ENCODE peak calls at places on chromosomes 12 and 14, in four cellular contexts. K, P, Z and B are unnamed samples.

GRCh38 chr12:24741216-24741615 is 207.7 kb downstream of the BCAT1 start:
- DNase-seq in P (no peak), Z (no peak), K (no peak), B (no peak)

GRCh38 chr12:11576104-11576503 is 73.4 kb upstream of the ETV6 start:
- DNase-seq in K (peak; percentile 48), P (no peak), Z (no peak), B (no peak)

GRCh38 chr12:5588231-5588995 is 156.5 kb downstream of the NTF3 start:
- DNase-seq in Z (no peak), P (no peak), K (peak; percentile 45), B (no peak)

GRCh38 chr14:93970589-93970966 is 5.8 kb downstream of the ASB2 start:
- DNase-seq in Z (no peak), K (no peak), P (peak; percentile 32), B (no peak)

GRCh38 chr14:73723799-73724621 is 9.8 kb upstream of the PNMA1 start:
- DNase-seq in P (peak; percentile 38), Z (no peak), K (peak; percentile 97), B (peak; percentile 68)

GRCh38 chr12:18583655-18584054 is 154.2 kb downstream of the PLCZ1 start:
- DNase-seq in Z (no peak), P (peak; percentile 24), K (no peak), B (no peak)

GRCh38 chr14:51653096-51653814 is 1.5 kb downstream of the FRMD6 start:
- DNase-seq in P (peak; percentile 53), K (peak; percentile 60), Z (peak; percentile 50), B (peak; percentile 53)

GRCh38 chr14:22822619-22823551 is 6.8 kb upstream of the MRPL52 start:
- DNase-seq in P (peak; percentile 96), Z (no peak), K (peak; percentile 86), B (peak; percentile 98)

GRCh38 chr12:65667932-65668331 is 156.4 kb upstream of the HMGA2 start:
- DNase-seq in P (no peak), Z (no peak), K (no peak), B (no peak)

GRCh38 chr12:8709124-8709830 is 11.5 kb downstream of the RIMKLB start:
- DNase-seq in P (no peak), Z (no peak), K (no peak), B (no peak)

GRCh38 chr12:10214131-10214876 is 1.6 kb downstream of the GABARAPL1 start:
- DNase-seq in P (peak; percentile 25), Z (no peak), K (peak; percentile 72), B (no peak)

GRCh38 chr14:59274991-59275391 is 86.5 kb downstream of the DAAM1 start:
- DNase-seq in K (no peak), Z (no peak), P (peak; percentile 47), B (no peak)

GRCh38 chr12:106759526-106760183 is 14.8 kb upstream of the RIC8B start:
- DNase-seq in P (no peak), Z (no peak), K (no peak), B (no peak)

GRCh38 chr14:65255583-65256443 is 153.5 kb upstream of the MAX start:
- DNase-seq in P (peak; percentile 63), K (no peak), Z (peak; percentile 77), B (peak; percentile 95)

GRCh38 chr12:12474471-12474928 is 88.2 kb downstream of the DUSP16 start:
- DNase-seq in Z (no peak), P (no peak), K (no peak), B (no peak)

GRCh38 chr14:100844082-100844408 is 18.1 kb downstream of the MEG3 start:
- DNase-seq in P (no peak), K (no peak), Z (peak; percentile 74), B (no peak)

GRCh38 chr12:70648831-70649230 is 11.6 kb upstream of the PTPRB start:
- DNase-seq in P (no peak), Z (no peak), K (peak; percentile 84), B (no peak)

GRCh38 chr14:85731198-85731597 is 201.3 kb downstream of the FLRT2 start:
- DNase-seq in P (no peak), Z (no peak), K (peak; percentile 64), B (no peak)

GRCh38 chr14:56244138-56244789 is 126.1 kb downstream of the PELI2 start:
- DNase-seq in K (peak; percentile 94), Z (no peak), P (no peak), B (no peak)

GRCh38 chr12:53966070-53966384 is 6.9 kb upstream of the HOXC11 start:
- DNase-seq in Z (no peak), K (no peak), P (no peak), B (peak; percentile 83)

GRCh38 chr14:94689218-94689984 is 77.2 kb downstream of the SERPINA3 start:
- DNase-seq in K (peak; percentile 22), Z (peak; percentile 73), P (peak; percentile 86), B (peak; percentile 95)

GRCh38 chr12:67649165-67650126 is 901 bp downstream of the DYRK2 start:
- DNase-seq in K (no peak), Z (peak; percentile 47), P (peak; percentile 57), B (peak; percentile 70)

GRCh38 chr14:21136024-21136423 is 19.8 kb downstream of the OR5AU1 start:
- DNase-seq in K (peak; percentile 12), P (peak; percentile 6), Z (no peak), B (no peak)

GRCh38 chr12:108333898-108334699 is 5.0 kb downstream of the CMKLR1 start:
- DNase-seq in Z (no peak), K (peak; percentile 15), P (no peak), B (no peak)

GRCh38 chr12:93115198-93115601 is 186.1 kb upstream of the EEA1 start:
- DNase-seq in P (no peak), K (no peak), Z (no peak), B (peak; percentile 78)
- H3K9ac ChIP-seq in P (no peak overlapping the region), K (no peak overlapping the region), Z (no peak overlapping the region), B (no peak overlapping the region)

GRCh38 chr12:2961705-2962104 is 2.5 kb downstream of the TEAD4 start:
- DNase-seq in P (peak; percentile 27), Z (no peak), K (no peak), B (peak; percentile 58)

GRCh38 chr12:2959508-2960431 is 573 bp downstream of the TEAD4 start:
- DNase-seq in P (peak; percentile 77), Z (no peak), K (peak; percentile 60), B (peak; percentile 82)

GRCh38 chr12:2959194-2959507 is at the start of gene TEAD4:
- DNase-seq in Z (no peak), P (peak; percentile 96), K (peak; percentile 74), B (peak; percentile 98)

GRCh38 chr12:2960432-2960956 is 1.3 kb downstream of the TEAD4 start:
- DNase-seq in K (peak; percentile 67), P (peak; percentile 35), Z (no peak), B (peak; percentile 78)

DNA sequence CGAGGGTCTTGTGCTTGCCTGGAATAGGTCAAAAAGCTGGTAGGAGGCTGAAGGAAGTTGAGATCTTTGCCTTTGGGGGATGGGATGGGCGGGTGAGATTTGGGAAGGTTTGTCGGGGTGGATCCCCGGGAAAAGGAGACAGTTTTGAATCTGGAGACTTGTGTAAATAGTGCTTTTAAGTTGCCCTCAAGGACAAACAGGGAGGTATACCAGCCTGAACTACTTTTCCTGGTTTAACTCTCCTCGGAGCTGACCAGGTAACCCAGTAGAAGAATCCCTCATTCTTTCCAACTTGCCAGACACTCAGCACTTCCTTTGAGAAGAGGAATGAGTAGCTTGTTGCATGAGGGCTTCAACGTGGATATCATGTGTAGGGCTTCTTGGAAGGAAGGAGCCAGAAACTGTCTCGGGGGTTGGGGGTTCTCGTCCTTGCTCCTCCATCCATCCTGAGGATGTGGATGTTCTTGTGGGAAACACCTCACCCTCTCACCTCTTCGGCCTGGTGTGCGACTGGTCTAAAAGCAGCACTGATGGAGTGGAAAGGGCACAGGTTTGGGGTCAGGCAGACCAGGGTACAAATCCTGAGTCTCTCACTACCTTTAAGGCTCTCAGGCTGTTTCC is 1.9 kb downstream of the TEAD4 start:
- DNase-seq in Z (no peak), K (peak; percentile 18), P (no peak), B (peak; percentile 80)
- H3K9ac ChIP-seq in Z (no peak overlapping the region), K (peak overlapping the region; percentile 86), P (no peak overlapping the region), B (peak overlapping the region; percentile 76)

DNA sequence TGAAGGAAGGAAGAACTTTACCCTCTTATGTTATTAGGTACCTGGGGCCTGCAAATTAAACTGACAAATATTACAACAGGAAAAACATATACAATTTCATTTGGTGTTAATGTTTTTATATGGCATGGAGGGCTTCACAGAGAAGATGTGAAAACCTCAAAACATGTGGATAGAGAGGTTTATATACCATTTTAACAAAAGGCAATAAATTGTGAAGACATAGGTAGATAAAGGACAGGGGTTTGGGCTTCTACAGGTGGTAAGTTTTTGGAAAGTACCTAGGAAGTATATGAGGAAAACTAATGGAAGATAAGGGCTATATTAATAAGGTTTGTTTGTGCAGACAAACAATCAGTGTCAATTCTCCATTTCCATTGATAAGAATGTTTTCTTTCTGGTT is 95.1 kb upstream of the ATF7IP start:
- DNase-seq in Z (no peak), P (no peak), K (no peak), B (no peak)
- H3K9ac ChIP-seq in Z (no peak overlapping the region), P (no peak overlapping the region), K (no peak overlapping the region), B (no peak overlapping the region)

GRCh38 chr14:105582639-105583038 is 56.3 kb downstream of the TMEM121 start:
- DNase-seq in Z (no peak), K (peak; percentile 15), P (peak; percentile 18), B (peak; percentile 46)

GRCh38 chr14:105578070-105578469 is 51.7 kb downstream of the TMEM121 start:
- DNase-seq in Z (no peak), K (no peak), P (no peak), B (no peak)

GRCh38 chr14:105576525-105577088 is 50.2 kb downstream of the TMEM121 start:
- DNase-seq in P (no peak), Z (no peak), K (no peak), B (peak; percentile 5)

GRCh38 chr14:105581551-105582341 is 55.4 kb downstream of the TMEM121 start:
- DNase-seq in Z (no peak), K (no peak), P (no peak), B (no peak)

GRCh38 chr14:105577339-105577861 is 51.0 kb downstream of the TMEM121 start:
- DNase-seq in Z (no peak), P (no peak), K (no peak), B (peak; percentile 5)
- H3K9ac ChIP-seq in Z (no peak overlapping the region), P (no peak overlapping the region), K (no peak overlapping the region), B (no peak overlapping the region)